ENCODE peak calls at places on chromosomes 11 and 22, in five cellular contexts. One of them, this sample, is unnamed.
A peak's percentile ranks its signal among the peaks of the same experiment; 100 is the strongest.

GRCh38 chr11:94271885-94272372 is 32.5 kb upstream of the IZUMO1R start:
- DNase-seq in nephron progenitor cell: no peak
- DNase-seq in lower lobe of right lung: no peak
- DNase-seq in CD8-positive, alpha-beta T cell: no peak
- DNase-seq in substantia nigra: no peak
- DNase-seq in this sample: no peak

GRCh38 chr11:114169321-114169749 is 109.8 kb downstream of the ZBTB16 start:
- DNase-seq in substantia nigra: no peak
- DNase-seq in nephron progenitor cell: no peak
- DNase-seq in lower lobe of right lung: no peak
- DNase-seq in CD8-positive, alpha-beta T cell: no peak
- DNase-seq in this sample: no peak

GRCh38 chr11:76823481-76824028 is 37.2 kb upstream of the ACER3 start:
- DNase-seq in substantia nigra: no peak
- DNase-seq in nephron progenitor cell: no peak
- DNase-seq in CD8-positive, alpha-beta T cell: no peak
- DNase-seq in lower lobe of right lung: no peak
- DNase-seq in this sample: no peak

GRCh38 chr11:72144807-72145565 is 9.5 kb downstream of the FOLR3 start:
- DNase-seq in CD8-positive, alpha-beta T cell: no peak
- DNase-seq in lower lobe of right lung: no peak
- DNase-seq in substantia nigra: no peak
- DNase-seq in nephron progenitor cell: no peak
- DNase-seq in this sample: no peak

GRCh38 chr11:132856032-132856431 is 676.3 kb downstream of the OPCML start:
- DNase-seq in substantia nigra: no peak
- DNase-seq in nephron progenitor cell: no peak
- DNase-seq in lower lobe of right lung: no peak
- DNase-seq in CD8-positive, alpha-beta T cell: no peak
- DNase-seq in this sample: no peak

GRCh38 chr11:73493838-73494598 is 103.9 kb downstream of the FAM168A start:
- DNase-seq in CD8-positive, alpha-beta T cell: no peak
- DNase-seq in nephron progenitor cell: no peak
- DNase-seq in lower lobe of right lung: no peak
- DNase-seq in substantia nigra: peak; percentile 11
- DNase-seq in this sample: no peak

GRCh38 chr11:134037093-134037908 is 31.6 kb upstream of the JAM3 start:
- DNase-seq in lower lobe of right lung: peak; percentile 78
- DNase-seq in substantia nigra: no peak
- DNase-seq in CD8-positive, alpha-beta T cell: peak; percentile 19
- DNase-seq in nephron progenitor cell: peak; percentile 78
- DNase-seq in this sample: peak; percentile 53

GRCh38 chr11:123062892-123063395 is 1.0 kb upstream of the HSPA8 start:
- DNase-seq in substantia nigra: peak; percentile 73
- DNase-seq in CD8-positive, alpha-beta T cell: no peak
- DNase-seq in nephron progenitor cell: no peak
- DNase-seq in lower lobe of right lung: no peak
- DNase-seq in this sample: no peak

GRCh38 chr11:80592546-80592945 is 1151.7 kb upstream of the TENM4 start:
- DNase-seq in lower lobe of right lung: no peak
- DNase-seq in nephron progenitor cell: no peak
- DNase-seq in CD8-positive, alpha-beta T cell: no peak
- DNase-seq in substantia nigra: no peak
- DNase-seq in this sample: no peak

GRCh38 chr22:40183029-40183581 is 5.4 kb downstream of the TNRC6B start:
- DNase-seq in nephron progenitor cell: no peak
- DNase-seq in CD8-positive, alpha-beta T cell: no peak
- DNase-seq in lower lobe of right lung: no peak
- DNase-seq in substantia nigra: no peak
- DNase-seq in this sample: peak; percentile 24

GRCh38 chr11:95005642-95006041 is 19.4 kb upstream of the KDM4E start:
- DNase-seq in lower lobe of right lung: no peak
- DNase-seq in CD8-positive, alpha-beta T cell: no peak
- DNase-seq in substantia nigra: no peak
- DNase-seq in nephron progenitor cell: no peak
- DNase-seq in this sample: no peak

GRCh38 chr22:43847376-43848289 is 14.7 kb downstream of the SULT4A1 start:
- DNase-seq in lower lobe of right lung: no peak
- DNase-seq in substantia nigra: no peak
- DNase-seq in nephron progenitor cell: no peak
- DNase-seq in CD8-positive, alpha-beta T cell: no peak
- DNase-seq in this sample: no peak

GRCh38 chr11:28903716-28904115 is 795.5 kb downstream of the METTL15 start:
- DNase-seq in lower lobe of right lung: no peak
- DNase-seq in nephron progenitor cell: no peak
- DNase-seq in CD8-positive, alpha-beta T cell: no peak
- DNase-seq in substantia nigra: no peak
- DNase-seq in this sample: no peak

GRCh38 chr22:41987276-41987675 is 11.3 kb upstream of the WBP2NL start:
- DNase-seq in substantia nigra: no peak
- DNase-seq in nephron progenitor cell: no peak
- DNase-seq in CD8-positive, alpha-beta T cell: no peak
- DNase-seq in lower lobe of right lung: no peak
- DNase-seq in this sample: no peak

GRCh38 chr11:85423331-85423730 is 203.8 kb downstream of the DLG2 start:
- DNase-seq in nephron progenitor cell: no peak
- DNase-seq in substantia nigra: no peak
- DNase-seq in CD8-positive, alpha-beta T cell: no peak
- DNase-seq in lower lobe of right lung: no peak
- DNase-seq in this sample: no peak

GRCh38 chr11:102812188-102812587 is 14.2 kb upstream of the MMP1 start:
- DNase-seq in substantia nigra: no peak
- DNase-seq in nephron progenitor cell: no peak
- DNase-seq in CD8-positive, alpha-beta T cell: no peak
- DNase-seq in lower lobe of right lung: no peak
- DNase-seq in this sample: no peak

GRCh38 chr11:102226702-102227101 is 90.6 kb upstream of the BIRC3 start:
- DNase-seq in substantia nigra: no peak
- DNase-seq in CD8-positive, alpha-beta T cell: no peak
- DNase-seq in lower lobe of right lung: no peak
- DNase-seq in nephron progenitor cell: no peak
- DNase-seq in this sample: no peak

This sample was measured in central memory CD4-positive, alpha-beta T cell.